ENCODE peak calls at places on chromosome 10, in eight cellular contexts. T is cardiac muscle cell, S is gastrocnemius medialis, Y is Caco-2, F is heart left ventricle, P is A549, R is left ventricle myocardium inferior, C is heart right ventricle. G is an unnamed sample. For H3K4me1, the result is how much of the 10 kb centered on the place peaks cover.

GRCh38 chr10:4057725-4058513 is 272.9 kb upstream of the KLF6 start:
- DNase-seq in T (peak), S (no peak), Y (no peak), F (no peak), P (no peak), R (no peak), C (no peak), G (no peak)

GRCh38 chr10:129655679-129656031 is 188.6 kb downstream of the MGMT start:
- DNase-seq in T (no peak), S (no peak), Y (no peak), F (no peak), P (no peak), R (no peak), C (no peak), G (no peak)

GRCh38 chr10:44854693-44855350 is 56.3 kb upstream of the TMEM72 start:
- DNase-seq in T (no peak), S (no peak), Y (no peak), F (no peak), P (no peak), R (no peak), C (no peak), G (no peak)

GRCh38 chr10:69914373-69915268 is 112.9 kb downstream of the COL13A1 start:
- DNase-seq in T (peak), S (peak), Y (peak), F (peak), P (peak), R (peak), C (peak), G (no peak)

GRCh38 chr10:78070726-78071125 is 37.1 kb downstream of the RPS24 start:
- DNase-seq in T (no peak), S (no peak), Y (no peak), F (no peak), P (no peak), R (no peak), C (no peak), G (no peak)

GRCh38 chr10:116521424-116522305 is 24.1 kb upstream of the PNLIP start:
- DNase-seq in T (peak), S (no peak), Y (peak), F (no peak), P (peak), R (no peak), C (no peak), G (no peak)

GRCh38 chr10:123999261-123999660 is 94.1 kb downstream of the CHST15 start:
- DNase-seq in T (no peak), S (no peak), Y (no peak), F (no peak), P (no peak), R (no peak), C (no peak), G (peak)

GRCh38 chr10:131905279-131905595 is 4.4 kb downstream of the PPP2R2D start:
- DNase-seq in T (no peak), S (no peak), Y (no peak), F (no peak), P (no peak), R (no peak), C (no peak), G (no peak)

GRCh38 chr10:34656676-34657075 is 158.4 kb downstream of the PARD3 start:
- DNase-seq in T (no peak), S (no peak), Y (no peak), F (no peak), P (no peak), R (no peak), C (no peak), G (no peak)

GRCh38 chr10:131825960-131826650 is 74.7 kb upstream of the PPP2R2D start:
- DNase-seq in T (no peak), S (no peak), Y (no peak), F (no peak), P (no peak), R (no peak), C (no peak), G (no peak)

GRCh38 chr10:13633689-13634088 is 46.9 kb downstream of the PRPF18 start:
- DNase-seq in T (peak), S (peak), Y (no peak), F (peak), P (no peak), R (peak), C (peak), G (no peak)

GRCh38 chr10:76126607-76127190 is 695.3 kb downstream of the LRMDA start:
- DNase-seq in T (peak), S (no peak), Y (no peak), F (no peak), P (no peak), R (no peak), C (no peak), G (no peak)

GRCh38 chr10:123035467-123036086 is 26.8 kb downstream of the ACADSB start:
- DNase-seq in T (no peak), S (no peak), Y (no peak), F (no peak), P (no peak), R (no peak), C (no peak), G (no peak)

GRCh38 chr10:1187151-1187854 is 131.1 kb downstream of the WDR37 start:
- DNase-seq in T (no peak), S (no peak), Y (no peak), F (no peak), P (no peak), R (no peak), C (no peak), G (no peak)

GRCh38 chr10:131406676-131407392 is 95.3 kb upstream of the TCERG1L start:
- DNase-seq in T (no peak), S (no peak), Y (no peak), F (no peak), P (no peak), R (no peak), C (no peak), G (no peak)

GRCh38 chr10:131222986-131223385 is 88.5 kb downstream of the TCERG1L start:
- DNase-seq in T (no peak), S (no peak), Y (no peak), F (no peak), P (no peak), R (no peak), C (no peak), G (no peak)

GRCh38 chr10:125770844-125771243 is 4.8 kb downstream of the MMP21 start:
- DNase-seq in T (no peak), S (no peak), Y (no peak), F (no peak), P (no peak), R (no peak), C (no peak), G (no peak)

GRCh38 chr10:16828731-16829175 is 11.5 kb upstream of the RSU1 start:
- DNase-seq in T (peak), S (no peak), Y (no peak), F (peak), P (no peak), R (peak), C (no peak), G (no peak)

GRCh38 chr10:37952051-37952815 is 24.2 kb downstream of the ZNF25 start:
- DNase-seq in T (no peak), S (no peak), Y (peak), F (no peak), P (no peak), R (no peak), C (no peak), G (no peak)

GRCh38 chr10:46547881-46548780 is 8.3 kb downstream of the GPRIN2 start:
- DNase-seq in T (no peak), S (peak), Y (no peak), F (peak), P (no peak), R (peak), C (no peak), G (peak)

GRCh38 chr10:131585761-131586160 is 274.2 kb upstream of the TCERG1L start:
- DNase-seq in T (no peak), S (no peak), Y (no peak), F (no peak), P (no peak), R (no peak), C (no peak), G (no peak)

GRCh38 chr10:70409772-70410171 is 5.8 kb downstream of the EIF4EBP2 start:
- DNase-seq in T (no peak), S (no peak), Y (no peak), F (no peak), P (no peak), R (no peak), C (no peak), G (no peak)

GRCh38 chr10:124030061-124030460 is 63.3 kb downstream of the CHST15 start:
- DNase-seq in T (no peak), S (no peak), Y (no peak), F (no peak), P (no peak), R (no peak), C (no peak), G (no peak)

GRCh38 chr10:48511855-48512191 is 93.0 kb downstream of the ARHGAP22 start:
- DNase-seq in T (no peak), S (no peak), Y (no peak), F (no peak), P (no peak), R (no peak), C (no peak), G (no peak)

GRCh38 chr10:94085766-94086437 is 92.2 kb downstream of the PLCE1 start:
- DNase-seq in T (no peak), S (no peak), Y (no peak), F (no peak), P (no peak), R (no peak), C (no peak), G (no peak)

GRCh38 chr10:18312385-18313145 is 172.3 kb downstream of the CACNB2 start:
- DNase-seq in T (peak), S (no peak), Y (peak), F (no peak), P (peak), R (no peak), C (no peak), G (no peak)

GRCh38 chr10:103564116-103564501 is 70.6 kb downstream of the NEURL1 start:
- DNase-seq in T (no peak), S (no peak), Y (no peak), F (no peak), P (no peak), R (no peak), C (no peak), G (no peak)

GRCh38 chr10:74640134-74640533 is 186.3 kb upstream of the KAT6B start:
- DNase-seq in T (no peak), S (no peak), Y (no peak), F (no peak), P (no peak), R (no peak), C (no peak), G (no peak)

GRCh38 chr10:85946713-85947326 is 419.8 kb downstream of the GRID1 start:
- DNase-seq in T (no peak), S (no peak), Y (no peak), F (no peak), P (no peak), R (no peak), C (no peak), G (no peak)

GRCh38 chr10:108147346-108147745 is 982.8 kb upstream of the SORCS1 start:
- DNase-seq in T (no peak), S (no peak), Y (no peak), F (no peak), P (no peak), R (no peak), C (no peak), G (no peak)

GRCh38 chr10:48194830-48195229 is 79.7 kb downstream of the FRMPD2 start:
- DNase-seq in T (no peak), S (no peak), Y (peak), F (no peak), P (peak), R (no peak), C (no peak), G (no peak)

GRCh38 chr10:71850021-71850744 is 868 bp downstream of the PSAP start:
- DNase-seq in T (no peak), S (no peak), Y (no peak), F (no peak), P (no peak), R (no peak), C (no peak), G (no peak)

GRCh38 chr10:71850745-71851629 is at the start of gene PSAP:
- DNase-seq in T (peak), S (peak), Y (peak), F (peak), P (peak), R (peak), C (peak), G (peak)

GRCh38 chr10:71848325-71849277 is 2.5 kb downstream of the PSAP start:
- DNase-seq in T (no peak), S (no peak), Y (no peak), F (no peak), P (no peak), R (no peak), C (no peak), G (no peak)

GRCh38 chr10:71847418-71847817 is 3.6 kb downstream of the PSAP start:
- DNase-seq in T (no peak), S (no peak), Y (no peak), F (no peak), P (no peak), R (no peak), C (no peak), G (no peak)

DNA sequence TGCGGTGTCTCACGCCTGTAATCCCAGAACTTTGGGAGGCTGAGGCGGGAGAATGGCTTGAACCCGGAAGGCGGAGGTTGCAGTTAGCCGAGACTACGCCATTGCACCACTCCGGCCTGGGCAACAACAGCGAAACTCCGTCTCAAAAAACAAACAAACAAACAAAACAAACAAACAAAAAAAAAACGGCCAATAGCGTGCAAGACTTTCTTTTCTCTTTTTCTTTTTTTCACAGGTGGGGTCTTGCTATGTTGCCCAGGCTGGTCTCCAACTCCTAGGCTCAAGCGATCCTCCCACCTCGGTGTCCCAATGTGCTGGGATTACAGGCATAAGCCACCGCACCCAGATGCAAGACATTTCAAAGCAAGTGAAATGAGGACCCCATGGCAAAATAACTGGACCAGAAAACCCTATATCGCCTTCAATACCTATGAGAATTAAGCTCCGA is 1.6 kb downstream of the PSAP start:
- DNase-seq in T (no peak), S (no peak), Y (no peak), F (no peak), P (no peak), R (no peak), C (no peak), G (no peak)
- H3K4me1 ChIP-seq in T (under half), S (half or more), Y (under half), F (under half), P (under half), R (half or more), C (half or more), G (under half)

GRCh38 chr10:114487815-114488536 is 83.7 kb upstream of the AFAP1L2 start:
- DNase-seq in T (no peak), S (no peak), Y (no peak), F (no peak), P (no peak), R (no peak), C (no peak), G (no peak)

GRCh38 chr10:114489521-114490310 is 85.4 kb upstream of the AFAP1L2 start:
- DNase-seq in T (no peak), S (no peak), Y (peak), F (peak), P (peak), R (no peak), C (no peak), G (no peak)

GRCh38 chr10:114485695-114486400 is 81.5 kb upstream of the AFAP1L2 start:
- DNase-seq in T (no peak), S (no peak), Y (no peak), F (no peak), P (no peak), R (no peak), C (no peak), G (no peak)

GRCh38 chr10:114483575-114483974 is 79.3 kb upstream of the AFAP1L2 start:
- DNase-seq in T (no peak), S (no peak), Y (no peak), F (peak), P (no peak), R (no peak), C (no peak), G (no peak)

GRCh38 chr10:114486938-114487814 is 82.9 kb upstream of the AFAP1L2 start:
- DNase-seq in T (no peak), S (no peak), Y (no peak), F (no peak), P (peak), R (no peak), C (no peak), G (no peak)
- TF ChIP-seq CTCF in T (no peak), S (no peak), Y (no peak), F (no peak), P (peak), R (no peak), C (no peak), G (no peak)

GRCh38 chr10:96699613-96700012 is 20.7 kb downstream of the PIK3AP1 start:
- DNase-seq in T (no peak), S (no peak), Y (no peak), F (no peak), P (no peak), R (no peak), C (no peak), G (no peak)
- H3K4me3 ChIP-seq in T (no peak), S (no peak), Y (no peak), F (no peak), P (no peak), R (no peak), C (no peak), G (no peak)

GRCh38 chr10:101780187-101780817 is 2.9 kb downstream of the NPM3 start:
- DNase-seq in T (no peak), S (no peak), Y (no peak), F (no peak), P (no peak), R (no peak), C (no peak), G (no peak)
- H3K4me1 ChIP-seq in T (under half), S (under half), Y (under half), F (under half), P (under half), R (half or more), C (half or more), G (under half)

DNA sequence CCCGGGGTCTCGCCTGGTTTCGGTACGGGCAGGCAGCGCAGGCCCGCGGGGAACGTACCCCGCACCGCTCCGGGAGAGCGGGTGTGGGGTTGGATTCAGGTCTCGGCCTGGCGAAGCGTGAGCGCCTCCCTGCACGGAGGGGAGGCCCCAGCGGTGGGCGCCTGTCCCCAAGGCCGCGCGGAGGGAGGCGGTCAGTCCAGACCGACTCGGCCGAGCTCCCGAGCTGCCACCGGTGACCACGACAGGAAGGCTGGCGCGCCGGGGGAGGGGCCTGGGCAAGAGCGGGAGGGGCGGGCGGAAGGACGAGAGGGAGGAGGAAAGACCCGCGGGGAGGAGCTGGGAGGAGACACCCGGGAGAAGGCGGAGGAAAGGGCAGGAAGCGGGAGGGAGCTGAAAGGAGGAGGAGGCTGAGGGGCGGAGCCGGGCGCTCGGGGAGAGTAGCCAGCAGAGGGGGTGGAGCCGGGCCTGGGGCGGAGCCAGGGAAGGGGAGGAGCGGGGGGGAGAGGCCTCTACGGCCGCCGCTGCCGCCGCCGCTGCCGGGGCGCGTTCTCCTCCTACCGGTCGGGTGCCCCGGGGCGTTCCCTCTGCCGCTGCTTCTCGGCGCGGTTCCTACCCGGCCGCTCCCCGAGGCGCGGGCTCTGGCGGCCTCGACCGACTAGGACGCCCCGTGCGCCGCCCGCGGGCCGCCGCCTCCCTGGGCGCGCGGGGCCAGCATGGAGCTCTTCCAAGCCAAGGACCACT is at the start of gene INPP5F:
- DNase-seq in T (peak), S (peak), Y (peak), F (peak), P (peak), R (peak), C (peak), G (peak)
- TF ChIP-seq CTCF in T (peak), S (peak), Y (peak), F (peak), P (peak), R (peak), C (peak), G (peak)

GRCh38 chr10:119545310-119545709 is 2.8 kb upstream of the RGS10 start:
- DNase-seq in T (no peak), S (no peak), Y (no peak), F (no peak), P (no peak), R (no peak), C (no peak), G (no peak)

GRCh38 chr10:119542357-119542989 is at the start of gene RGS10:
- DNase-seq in T (peak), S (peak), Y (peak), F (peak), P (peak), R (peak), C (peak), G (peak)

GRCh38 chr10:119546009-119546408 is 3.5 kb upstream of the RGS10 start:
- DNase-seq in T (no peak), S (no peak), Y (no peak), F (no peak), P (no peak), R (no peak), C (no peak), G (no peak)

GRCh38 chr10:119542990-119543813 is 683 bp upstream of the RGS10 start:
- DNase-seq in T (peak), S (no peak), Y (peak), F (peak), P (peak), R (peak), C (peak), G (peak)

DNA sequence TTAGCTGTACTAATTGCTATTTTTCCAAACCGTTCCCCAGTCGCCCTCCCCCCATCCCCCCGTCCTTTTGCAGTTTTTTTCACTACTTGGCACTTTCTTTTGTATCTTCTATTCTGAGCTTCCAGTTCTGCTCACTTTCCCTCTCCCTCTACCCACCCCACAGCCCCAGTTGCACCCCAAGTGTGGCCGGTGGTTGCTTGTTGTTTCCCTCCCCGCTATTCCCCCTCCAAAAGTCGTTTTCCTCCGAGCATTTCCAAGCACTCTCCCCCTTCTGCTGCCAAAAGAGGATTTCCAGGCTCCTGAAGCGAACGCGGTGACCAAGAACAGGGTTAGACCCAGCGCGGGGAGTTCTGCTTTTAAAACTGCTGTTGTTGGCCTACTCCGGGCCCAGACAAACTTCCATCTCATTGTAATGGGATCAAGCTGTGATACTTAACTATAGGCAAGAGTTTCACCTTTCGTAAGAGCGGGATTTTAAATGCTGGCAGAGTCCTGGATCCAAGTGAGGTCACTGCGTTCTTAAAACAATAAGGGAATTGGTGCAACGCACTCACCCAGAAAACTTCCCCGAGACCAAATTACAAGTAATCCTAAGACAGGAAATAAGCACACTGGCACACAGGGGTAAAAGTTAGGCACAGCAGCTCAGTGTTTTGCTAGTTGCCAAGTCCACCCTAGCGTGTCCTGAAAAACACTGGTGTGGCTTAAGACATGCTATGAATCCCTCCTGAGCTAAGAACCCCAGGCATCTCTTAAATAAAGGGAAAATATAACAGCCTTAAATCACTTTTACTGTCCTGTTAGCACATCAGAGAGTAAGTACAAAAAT is 1.5 kb upstream of the RGS10 start:
- DNase-seq in T (no peak), S (no peak), Y (no peak), F (no peak), P (no peak), R (no peak), C (no peak), G (peak)
- H3K4me3 ChIP-seq in T (peak), S (peak), Y (peak), F (no peak), P (peak), R (peak), C (no peak), G (peak)

GRCh38 chr10:96846926-96847325 is 14.8 kb downstream of the LCOR start:
- DNase-seq in T (no peak), S (no peak), Y (no peak), F (no peak), P (no peak), R (no peak), C (no peak), G (no peak)
- H3K4me1 ChIP-seq in T (under half), S (under half), Y (under half), F (under half), P (under half), R (half or more), C (half or more), G (under half)

G was measured in ascending aorta.